ENCODE peak calls at places on chromosomes 12 and 14, in seven cellular contexts. J, N, I, H, Z, Y and B are unnamed samples.

GRCh38 chr14:78688503-78688902 is 518.3 kb downstream of the NRXN3 start:
- DNase-seq in J (no peak), N (no peak), I (no peak), H (no peak), Z (no peak), Y (no peak), B (no peak)

GRCh38 chr12:130669205-130669557 is 46.9 kb downstream of the RIMBP2 start:
- DNase-seq in J (no peak), N (peak), I (no peak), H (no peak), Z (no peak), Y (no peak), B (no peak)

GRCh38 chr14:61364243-61364642 is 42.9 kb downstream of the PRKCH start:
- DNase-seq in J (no peak), N (no peak), I (no peak), H (no peak), Z (no peak), Y (no peak), B (no peak)

GRCh38 chr12:64172143-64172970 is 49.7 kb downstream of the KICS2 start:
- DNase-seq in J (no peak), N (no peak), I (no peak), H (no peak), Z (no peak), Y (no peak), B (no peak)

GRCh38 chr12:132460571-132460970 is 29.4 kb upstream of the FBRSL1 start:
- DNase-seq in J (no peak), N (peak), I (no peak), H (no peak), Z (no peak), Y (no peak), B (no peak)

GRCh38 chr14:35416108-35416750 is 11.7 kb upstream of the NFKBIA start:
- DNase-seq in J (no peak), N (no peak), I (no peak), H (no peak), Z (no peak), Y (no peak), B (no peak)

GRCh38 chr12:113174461-113175384 is 10.6 kb downstream of the DDX54 start:
- DNase-seq in J (peak), N (peak), I (no peak), H (peak), Z (peak), Y (peak), B (no peak)

GRCh38 chr12:131598717-131599116 is 112.2 kb upstream of the SFSWAP start:
- DNase-seq in J (no peak), N (no peak), I (no peak), H (no peak), Z (no peak), Y (no peak), B (no peak)

GRCh38 chr12:67472551-67472950 is 176.0 kb upstream of the DYRK2 start:
- DNase-seq in J (no peak), N (peak), I (no peak), H (no peak), Z (no peak), Y (no peak), B (no peak)